ENCODE peak calls at places on chromosomes 11 and 22, in eight cellular contexts. One of them, this sample, is unnamed.

GRCh38 chr11:16603890-16604783 is 134.3 kb upstream of the C11orf58 start:
- DNase-seq in hippocampal formation: no peak
- DNase-seq in hepatocyte: peak
- DNase-seq in HAP-1: peak
- DNase-seq in cerebellum: no peak
- DNase-seq in upper lobe of right lung: peak
- DNase-seq in neural progenitor cell: peak
- DNase-seq in activated T-cell treated with anti-CD3 and anti-CD28 coated beads for 1 hour: no peak
- DNase-seq in this sample: peak

GRCh38 chr11:720642-721346 is 14.8 kb downstream of the EPS8L2 start:
- DNase-seq in cerebellum: peak
- DNase-seq in HAP-1: peak
- DNase-seq in hepatocyte: peak
- DNase-seq in hippocampal formation: no peak
- DNase-seq in activated T-cell treated with anti-CD3 and anti-CD28 coated beads for 1 hour: no peak
- DNase-seq in neural progenitor cell: peak
- DNase-seq in upper lobe of right lung: no peak
- DNase-seq in this sample: peak

GRCh38 chr11:120244966-120245365 is 5.0 kb downstream of the POU2F3 start:
- DNase-seq in HAP-1: no peak
- DNase-seq in hepatocyte: no peak
- DNase-seq in activated T-cell treated with anti-CD3 and anti-CD28 coated beads for 1 hour: no peak
- DNase-seq in upper lobe of right lung: no peak
- DNase-seq in cerebellum: no peak
- DNase-seq in neural progenitor cell: no peak
- DNase-seq in hippocampal formation: no peak
- DNase-seq in this sample: no peak

GRCh38 chr11:1360181-1360834 is 29.4 kb upstream of the BRSK2 start:
- DNase-seq in upper lobe of right lung: no peak
- DNase-seq in hippocampal formation: no peak
- DNase-seq in activated T-cell treated with anti-CD3 and anti-CD28 coated beads for 1 hour: no peak
- DNase-seq in HAP-1: no peak
- DNase-seq in hepatocyte: no peak
- DNase-seq in neural progenitor cell: no peak
- DNase-seq in cerebellum: no peak
- DNase-seq in this sample: no peak

GRCh38 chr22:21845558-21846452 is 21.6 kb downstream of the MAPK1 start:
- DNase-seq in upper lobe of right lung: no peak
- DNase-seq in HAP-1: no peak
- DNase-seq in hepatocyte: no peak
- DNase-seq in cerebellum: no peak
- DNase-seq in neural progenitor cell: no peak
- DNase-seq in hippocampal formation: no peak
- DNase-seq in activated T-cell treated with anti-CD3 and anti-CD28 coated beads for 1 hour: no peak
- DNase-seq in this sample: no peak

GRCh38 chr11:48170176-48170839 is 46.3 kb upstream of the OR4B1 start:
- DNase-seq in hepatocyte: no peak
- DNase-seq in HAP-1: no peak
- DNase-seq in hippocampal formation: no peak
- DNase-seq in cerebellum: no peak
- DNase-seq in neural progenitor cell: peak
- DNase-seq in upper lobe of right lung: no peak
- DNase-seq in activated T-cell treated with anti-CD3 and anti-CD28 coated beads for 1 hour: no peak
- DNase-seq in this sample: no peak

GRCh38 chr22:49975543-49976389 is 15.2 kb downstream of the PIM3 start:
- DNase-seq in activated T-cell treated with anti-CD3 and anti-CD28 coated beads for 1 hour: no peak
- DNase-seq in neural progenitor cell: peak
- DNase-seq in upper lobe of right lung: peak
- DNase-seq in hippocampal formation: no peak
- DNase-seq in hepatocyte: no peak
- DNase-seq in cerebellum: no peak
- DNase-seq in HAP-1: peak
- DNase-seq in this sample: peak

GRCh38 chr11:75388386-75389275 is 10.7 kb upstream of the RPS3 start:
- DNase-seq in cerebellum: peak
- DNase-seq in upper lobe of right lung: peak
- DNase-seq in hippocampal formation: peak
- DNase-seq in HAP-1: peak
- DNase-seq in activated T-cell treated with anti-CD3 and anti-CD28 coated beads for 1 hour: peak
- DNase-seq in hepatocyte: peak
- DNase-seq in neural progenitor cell: peak
- DNase-seq in this sample: peak

GRCh38 chr11:19561011-19561410 is 151.6 kb upstream of the NAV2 start:
- DNase-seq in upper lobe of right lung: no peak
- DNase-seq in neural progenitor cell: no peak
- DNase-seq in cerebellum: no peak
- DNase-seq in HAP-1: no peak
- DNase-seq in hepatocyte: no peak
- DNase-seq in hippocampal formation: no peak
- DNase-seq in activated T-cell treated with anti-CD3 and anti-CD28 coated beads for 1 hour: no peak
- DNase-seq in this sample: no peak

GRCh38 chr11:9760180-9760550 is 96.3 kb downstream of the SWAP70 start:
- DNase-seq in hippocampal formation: peak
- DNase-seq in HAP-1: no peak
- DNase-seq in cerebellum: peak
- DNase-seq in upper lobe of right lung: peak
- DNase-seq in neural progenitor cell: no peak
- DNase-seq in activated T-cell treated with anti-CD3 and anti-CD28 coated beads for 1 hour: no peak
- DNase-seq in hepatocyte: peak
- DNase-seq in this sample: no peak

GRCh38 chr11:19947521-19948114 is 212.7 kb downstream of the DBX1 start:
- DNase-seq in hepatocyte: no peak
- DNase-seq in hippocampal formation: no peak
- DNase-seq in neural progenitor cell: no peak
- DNase-seq in HAP-1: no peak
- DNase-seq in cerebellum: no peak
- DNase-seq in activated T-cell treated with anti-CD3 and anti-CD28 coated beads for 1 hour: no peak
- DNase-seq in upper lobe of right lung: no peak
- DNase-seq in this sample: no peak

GRCh38 chr11:2582958-2583604 is 116.7 kb downstream of the KCNQ1OT1 start:
- DNase-seq in HAP-1: peak
- DNase-seq in neural progenitor cell: no peak
- DNase-seq in cerebellum: no peak
- DNase-seq in activated T-cell treated with anti-CD3 and anti-CD28 coated beads for 1 hour: no peak
- DNase-seq in upper lobe of right lung: peak
- DNase-seq in hepatocyte: no peak
- DNase-seq in hippocampal formation: no peak
- DNase-seq in this sample: no peak

GRCh38 chr11:117690484-117691205 is 106.4 kb downstream of the DSCAML1 start:
- DNase-seq in activated T-cell treated with anti-CD3 and anti-CD28 coated beads for 1 hour: no peak
- DNase-seq in hippocampal formation: no peak
- DNase-seq in upper lobe of right lung: no peak
- DNase-seq in neural progenitor cell: no peak
- DNase-seq in HAP-1: no peak
- DNase-seq in cerebellum: no peak
- DNase-seq in hepatocyte: no peak
- DNase-seq in this sample: no peak

GRCh38 chr22:38572065-38572464 is 2.1 kb upstream of the DMC1 start:
- DNase-seq in neural progenitor cell: peak
- DNase-seq in HAP-1: peak
- DNase-seq in cerebellum: peak
- DNase-seq in hippocampal formation: peak
- DNase-seq in hepatocyte: peak
- DNase-seq in upper lobe of right lung: no peak
- DNase-seq in activated T-cell treated with anti-CD3 and anti-CD28 coated beads for 1 hour: peak
- DNase-seq in this sample: peak

GRCh38 chr11:67369801-67370284 is 3.6 kb downstream of the CLCF1 start:
- DNase-seq in hippocampal formation: no peak
- DNase-seq in activated T-cell treated with anti-CD3 and anti-CD28 coated beads for 1 hour: no peak
- DNase-seq in neural progenitor cell: no peak
- DNase-seq in upper lobe of right lung: no peak
- DNase-seq in HAP-1: no peak
- DNase-seq in cerebellum: no peak
- DNase-seq in hepatocyte: peak
- DNase-seq in this sample: no peak

GRCh38 chr11:131025020-131025419 is 108.7 kb upstream of the SNX19 start:
- DNase-seq in cerebellum: no peak
- DNase-seq in hepatocyte: peak
- DNase-seq in upper lobe of right lung: no peak
- DNase-seq in neural progenitor cell: peak
- DNase-seq in activated T-cell treated with anti-CD3 and anti-CD28 coated beads for 1 hour: no peak
- DNase-seq in hippocampal formation: peak
- DNase-seq in HAP-1: no peak
- DNase-seq in this sample: no peak

GRCh38 chr11:122048401-122048800 is 67.6 kb downstream of the BLID start:
- DNase-seq in HAP-1: no peak
- DNase-seq in upper lobe of right lung: no peak
- DNase-seq in neural progenitor cell: no peak
- DNase-seq in hippocampal formation: no peak
- DNase-seq in hepatocyte: no peak
- DNase-seq in cerebellum: no peak
- DNase-seq in activated T-cell treated with anti-CD3 and anti-CD28 coated beads for 1 hour: no peak
- DNase-seq in this sample: no peak

This sample was measured in neural crest cell.